ENCODE peak calls at places on chromosomes 3 and 15, in six cellular contexts. One of them, this sample, is unnamed.

GRCh38 chr15:77944002-77944867 is 133.3 kb downstream of the TBC1D2B start:
- DNase-seq in left cardiac atrium: peak
- DNase-seq in stromal cell of bone marrow: peak
- DNase-seq in activated T-cell treated with anti-CD3 and anti-CD28 coated beads for 24 hours: peak
- DNase-seq in HS-27A: no peak
- DNase-seq in MV-4-11: peak
- DNase-seq in this sample: peak

GRCh38 chr3:2452249-2452648 is 353.6 kb downstream of the CNTN4 start:
- DNase-seq in left cardiac atrium: no peak
- DNase-seq in stromal cell of bone marrow: no peak
- DNase-seq in activated T-cell treated with anti-CD3 and anti-CD28 coated beads for 24 hours: no peak
- DNase-seq in HS-27A: no peak
- DNase-seq in MV-4-11: no peak
- DNase-seq in this sample: no peak

GRCh38 chr3:42796332-42796885 is 7.9 kb downstream of the HIGD1A start:
- DNase-seq in left cardiac atrium: no peak
- DNase-seq in stromal cell of bone marrow: no peak
- DNase-seq in activated T-cell treated with anti-CD3 and anti-CD28 coated beads for 24 hours: no peak
- DNase-seq in HS-27A: no peak
- DNase-seq in MV-4-11: no peak
- DNase-seq in this sample: no peak

GRCh38 chr3:126152931-126153694 is 27.3 kb downstream of the ALDH1L1 start:
- DNase-seq in left cardiac atrium: no peak
- DNase-seq in stromal cell of bone marrow: no peak
- DNase-seq in activated T-cell treated with anti-CD3 and anti-CD28 coated beads for 24 hours: no peak
- DNase-seq in HS-27A: no peak
- DNase-seq in MV-4-11: no peak
- DNase-seq in this sample: no peak

GRCh38 chr3:163508212-163508611 is 1570.1 kb downstream of the SI start:
- DNase-seq in left cardiac atrium: no peak
- DNase-seq in stromal cell of bone marrow: no peak
- DNase-seq in activated T-cell treated with anti-CD3 and anti-CD28 coated beads for 24 hours: no peak
- DNase-seq in HS-27A: no peak
- DNase-seq in MV-4-11: no peak
- DNase-seq in this sample: no peak

GRCh38 chr15:31389576-31389975 is 62.9 kb downstream of the KLF13 start:
- DNase-seq in left cardiac atrium: no peak
- DNase-seq in stromal cell of bone marrow: no peak
- DNase-seq in activated T-cell treated with anti-CD3 and anti-CD28 coated beads for 24 hours: no peak
- DNase-seq in HS-27A: no peak
- DNase-seq in MV-4-11: no peak
- DNase-seq in this sample: no peak

GRCh38 chr3:66715806-66716205 is 215.0 kb upstream of the LRIG1 start:
- DNase-seq in left cardiac atrium: no peak
- DNase-seq in stromal cell of bone marrow: no peak
- DNase-seq in activated T-cell treated with anti-CD3 and anti-CD28 coated beads for 24 hours: no peak
- DNase-seq in HS-27A: no peak
- DNase-seq in MV-4-11: no peak
- DNase-seq in this sample: no peak

GRCh38 chr15:36911322-36911944 is 188.9 kb downstream of the MEIS2 start:
- DNase-seq in left cardiac atrium: no peak
- DNase-seq in stromal cell of bone marrow: peak
- DNase-seq in activated T-cell treated with anti-CD3 and anti-CD28 coated beads for 24 hours: no peak
- DNase-seq in HS-27A: no peak
- DNase-seq in MV-4-11: peak
- DNase-seq in this sample: no peak

GRCh38 chr15:64893481-64894394 is 18.0 kb upstream of the ANKDD1A start:
- DNase-seq in left cardiac atrium: peak
- DNase-seq in stromal cell of bone marrow: peak
- DNase-seq in activated T-cell treated with anti-CD3 and anti-CD28 coated beads for 24 hours: peak
- DNase-seq in HS-27A: peak
- DNase-seq in MV-4-11: peak
- DNase-seq in this sample: peak

GRCh38 chr3:136942796-136943195 is 15.0 kb upstream of the IL20RB start:
- DNase-seq in left cardiac atrium: no peak
- DNase-seq in stromal cell of bone marrow: no peak
- DNase-seq in activated T-cell treated with anti-CD3 and anti-CD28 coated beads for 24 hours: no peak
- DNase-seq in HS-27A: no peak
- DNase-seq in MV-4-11: no peak
- DNase-seq in this sample: no peak

GRCh38 chr3:48372862-48373435 is 930 bp downstream of the FBXW12 start:
- DNase-seq in left cardiac atrium: no peak
- DNase-seq in stromal cell of bone marrow: no peak
- DNase-seq in activated T-cell treated with anti-CD3 and anti-CD28 coated beads for 24 hours: no peak
- DNase-seq in HS-27A: no peak
- DNase-seq in MV-4-11: no peak
- DNase-seq in this sample: no peak

GRCh38 chr3:106728315-106728821 is 648.9 kb upstream of the CCDC54 start:
- DNase-seq in left cardiac atrium: no peak
- DNase-seq in stromal cell of bone marrow: peak
- DNase-seq in activated T-cell treated with anti-CD3 and anti-CD28 coated beads for 24 hours: no peak
- DNase-seq in HS-27A: peak
- DNase-seq in MV-4-11: no peak
- DNase-seq in this sample: no peak

GRCh38 chr15:53072077-53072476 is 281.9 kb upstream of the ONECUT1 start:
- DNase-seq in left cardiac atrium: no peak
- DNase-seq in stromal cell of bone marrow: no peak
- DNase-seq in activated T-cell treated with anti-CD3 and anti-CD28 coated beads for 24 hours: no peak
- DNase-seq in HS-27A: peak
- DNase-seq in MV-4-11: peak
- DNase-seq in this sample: peak

GRCh38 chr3:57110797-57111196 is 50.3 kb downstream of the SPATA12 start:
- DNase-seq in left cardiac atrium: no peak
- DNase-seq in stromal cell of bone marrow: no peak
- DNase-seq in activated T-cell treated with anti-CD3 and anti-CD28 coated beads for 24 hours: no peak
- DNase-seq in HS-27A: no peak
- DNase-seq in MV-4-11: no peak
- DNase-seq in this sample: no peak

GRCh38 chr3:161266731-161267150 is 45.6 kb downstream of the NMD3 start:
- DNase-seq in left cardiac atrium: no peak
- DNase-seq in stromal cell of bone marrow: peak
- DNase-seq in activated T-cell treated with anti-CD3 and anti-CD28 coated beads for 24 hours: no peak
- DNase-seq in HS-27A: peak
- DNase-seq in MV-4-11: no peak
- DNase-seq in this sample: no peak

GRCh38 chr3:46829699-46830208 is 33.5 kb downstream of the MYL3 start:
- DNase-seq in left cardiac atrium: no peak
- DNase-seq in stromal cell of bone marrow: no peak
- DNase-seq in activated T-cell treated with anti-CD3 and anti-CD28 coated beads for 24 hours: peak
- DNase-seq in HS-27A: no peak
- DNase-seq in MV-4-11: no peak
- DNase-seq in this sample: no peak

GRCh38 chr3:188937389-188937788 is 234.4 kb upstream of the TPRG1 start:
- DNase-seq in left cardiac atrium: no peak
- DNase-seq in stromal cell of bone marrow: no peak
- DNase-seq in activated T-cell treated with anti-CD3 and anti-CD28 coated beads for 24 hours: no peak
- DNase-seq in HS-27A: no peak
- DNase-seq in MV-4-11: no peak
- DNase-seq in this sample: no peak